ENCODE peak calls at places on chromosomes 3 and 15, in four cellular contexts. One of them, this sample, is unnamed.

GRCh38 chr15:44194397-44195150 is 497 bp downstream of the FRMD5 start:
- DNase-seq in Karpas-422: no peak
- DNase-seq in fibroblast of lung: peak; percentile 59
- DNase-seq in AG04450: peak; percentile 33
- DNase-seq in this sample: no peak

GRCh38 chr3:121574449-121574848 is 6.7 kb downstream of the ARGFX start:
- DNase-seq in Karpas-422: no peak
- DNase-seq in fibroblast of lung: no peak
- DNase-seq in AG04450: peak; percentile 2
- DNase-seq in this sample: no peak

GRCh38 chr3:85081191-85081895 is 122.6 kb downstream of the CADM2 start:
- DNase-seq in Karpas-422: no peak
- DNase-seq in fibroblast of lung: peak; percentile 80
- DNase-seq in AG04450: no peak
- DNase-seq in this sample: no peak

GRCh38 chr3:53821631-53822068 is 24.6 kb downstream of the CHDH start:
- DNase-seq in Karpas-422: no peak
- DNase-seq in fibroblast of lung: peak; percentile 21
- DNase-seq in AG04450: no peak
- DNase-seq in this sample: no peak

GRCh38 chr3:48222616-48223513 is at the start of gene CAMP:
- DNase-seq in Karpas-422: peak; percentile 92
- DNase-seq in fibroblast of lung: peak; percentile 36
- DNase-seq in AG04450: no peak
- DNase-seq in this sample: peak; percentile 92

GRCh38 chr3:18079739-18080138 is 337.3 kb upstream of the TBC1D5 start:
- DNase-seq in Karpas-422: no peak
- DNase-seq in fibroblast of lung: no peak
- DNase-seq in AG04450: no peak
- DNase-seq in this sample: no peak

GRCh38 chr3:141878812-141879211 is 2.4 kb downstream of the ATP1B3 start:
- DNase-seq in Karpas-422: no peak
- DNase-seq in fibroblast of lung: peak; percentile 53
- DNase-seq in AG04450: no peak
- DNase-seq in this sample: no peak

GRCh38 chr3:34408088-34408487 is 609.7 kb downstream of the PDCD6IP start:
- DNase-seq in Karpas-422: no peak
- DNase-seq in fibroblast of lung: no peak
- DNase-seq in AG04450: no peak
- DNase-seq in this sample: no peak

GRCh38 chr15:48603123-48603500 is 42.4 kb downstream of the FBN1 start:
- DNase-seq in Karpas-422: no peak
- DNase-seq in fibroblast of lung: no peak
- DNase-seq in AG04450: no peak
- DNase-seq in this sample: no peak

GRCh38 chr15:45522179-45522930 is at the start of gene SLC30A4:
- DNase-seq in Karpas-422: no peak
- DNase-seq in fibroblast of lung: peak; percentile 55
- DNase-seq in AG04450: no peak
- DNase-seq in this sample: peak; percentile 57

GRCh38 chr3:169764164-169764452 is 752 bp downstream of the TERC start:
- DNase-seq in Karpas-422: peak; percentile 88
- DNase-seq in fibroblast of lung: peak; percentile 68
- DNase-seq in AG04450: no peak
- DNase-seq in this sample: peak; percentile 35

GRCh38 chr3:54347933-54348332 is 225.6 kb downstream of the CACNA2D3 start:
- DNase-seq in Karpas-422: no peak
- DNase-seq in fibroblast of lung: no peak
- DNase-seq in AG04450: no peak
- DNase-seq in this sample: no peak

GRCh38 chr15:70956196-70956595 is 63.6 kb downstream of the LRRC49 start:
- DNase-seq in Karpas-422: no peak
- DNase-seq in fibroblast of lung: peak; percentile 45
- DNase-seq in AG04450: no peak
- DNase-seq in this sample: no peak

GRCh38 chr3:23985752-23986544 is 40.9 kb downstream of the NR1D2 start:
- DNase-seq in Karpas-422: no peak
- DNase-seq in fibroblast of lung: no peak
- DNase-seq in AG04450: no peak
- DNase-seq in this sample: no peak

GRCh38 chr3:101944308-101944707 is 95.0 kb downstream of the NFKBIZ start:
- DNase-seq in Karpas-422: no peak
- DNase-seq in fibroblast of lung: no peak
- DNase-seq in AG04450: no peak
- DNase-seq in this sample: no peak

GRCh38 chr3:101941253-101942039 is 92.1 kb downstream of the NFKBIZ start:
- DNase-seq in Karpas-422: no peak
- DNase-seq in fibroblast of lung: peak; percentile 90
- DNase-seq in AG04450: no peak
- DNase-seq in this sample: no peak

GRCh38 chr3:101942356-101942755 is 93.0 kb downstream of the NFKBIZ start:
- DNase-seq in Karpas-422: peak; percentile 57
- DNase-seq in fibroblast of lung: peak; percentile 26
- DNase-seq in AG04450: no peak
- DNase-seq in this sample: peak; percentile 43

GRCh38 chr3:101940521-101940992 is 91.2 kb downstream of the NFKBIZ start:
- DNase-seq in Karpas-422: no peak
- DNase-seq in fibroblast of lung: peak; percentile 96
- DNase-seq in AG04450: peak; percentile 91
- DNase-seq in this sample: no peak

GRCh38 chr3:101943028-101943427 is 93.7 kb downstream of the NFKBIZ start:
- DNase-seq in Karpas-422: no peak
- DNase-seq in fibroblast of lung: no peak
- DNase-seq in AG04450: no peak
- DNase-seq in this sample: peak; percentile 24
- H3K27ac ChIP-seq in Karpas-422: no peak overlapping the region
- H3K27ac ChIP-seq in fibroblast of lung: no peak overlapping the region
- H3K27ac ChIP-seq in AG04450: no peak overlapping the region
- H3K27ac ChIP-seq in this sample: no peak overlapping the region

GRCh38 chr15:90665288-90666134 is 51.6 kb upstream of the BLM start:
- DNase-seq in Karpas-422: peak; percentile 89
- DNase-seq in fibroblast of lung: peak; percentile 62
- DNase-seq in AG04450: no peak
- DNase-seq in this sample: peak; percentile 79
- H3K27ac ChIP-seq in Karpas-422: peak overlapping the region; percentile 76
- H3K27ac ChIP-seq in fibroblast of lung: peak overlapping the region; percentile 85
- H3K27ac ChIP-seq in AG04450: peak overlapping the region; percentile 57
- H3K27ac ChIP-seq in this sample: no peak overlapping the region

DNA sequence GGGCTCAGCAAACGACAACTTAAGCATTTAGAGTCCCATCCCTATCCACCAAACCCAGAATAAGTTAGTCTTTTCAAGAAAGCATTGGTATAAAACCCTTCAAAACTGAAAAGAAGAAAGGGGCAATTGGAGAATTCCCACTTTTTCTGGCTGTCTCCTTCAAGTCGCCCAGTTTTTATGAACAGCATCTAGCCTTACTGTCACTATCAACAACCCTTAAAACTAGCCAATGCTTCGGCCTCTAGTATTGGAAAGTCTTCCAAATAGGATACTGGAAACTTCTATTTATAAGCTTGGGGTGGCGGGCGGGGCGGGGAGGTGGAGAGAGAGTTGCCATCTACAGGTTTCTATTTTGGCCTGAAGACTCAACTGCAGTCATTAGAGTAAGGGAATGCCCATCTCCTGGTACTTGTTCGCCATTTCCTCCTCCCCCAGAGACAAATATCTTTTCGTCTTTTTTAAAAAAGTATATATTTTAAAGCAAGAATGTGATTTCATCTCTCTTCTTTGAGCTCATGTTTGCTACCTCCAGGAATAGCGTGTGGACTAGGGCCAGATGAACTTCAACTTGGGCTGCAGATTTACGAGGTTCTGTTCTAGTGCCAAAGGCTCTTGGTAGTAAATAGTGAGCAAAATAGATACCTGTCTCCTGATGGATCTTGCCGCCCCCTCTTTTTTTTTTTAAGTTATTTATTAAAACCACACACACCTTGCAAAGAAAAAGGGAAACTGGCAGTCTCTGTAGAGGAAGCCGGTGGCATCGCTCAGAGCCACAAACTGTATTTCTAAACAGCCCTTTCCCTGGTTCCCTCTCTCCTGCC is 2.7 kb downstream of the BCL6 start:
- DNase-seq in Karpas-422: peak; percentile 84
- DNase-seq in fibroblast of lung: peak; percentile 63
- DNase-seq in AG04450: no peak
- DNase-seq in this sample: peak; percentile 63
- H3K27ac ChIP-seq in Karpas-422: peak overlapping the region; percentile 98
- H3K27ac ChIP-seq in fibroblast of lung: peak overlapping the region; percentile 93
- H3K27ac ChIP-seq in AG04450: peak overlapping the region; percentile 47
- H3K27ac ChIP-seq in this sample: peak overlapping the region; percentile 90

DNA sequence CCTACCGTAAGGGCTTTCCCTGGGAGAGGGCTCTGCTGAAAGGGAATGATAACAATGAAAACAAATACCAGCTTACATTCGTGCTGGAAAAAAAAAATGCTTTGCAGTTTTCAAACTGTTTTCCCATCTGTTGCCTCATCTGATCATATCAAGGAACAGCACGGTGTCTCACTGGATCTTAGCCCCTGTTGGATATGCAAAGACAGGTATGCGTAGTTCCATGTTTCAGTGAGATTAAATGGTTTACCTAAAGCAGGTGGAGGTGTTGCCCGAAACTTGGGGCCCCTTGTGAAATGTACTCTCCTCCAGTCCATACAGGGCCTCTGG is 77.4 kb upstream of the VGLL4 start:
- DNase-seq in Karpas-422: no peak
- DNase-seq in fibroblast of lung: peak; percentile 8
- DNase-seq in AG04450: no peak
- DNase-seq in this sample: peak; percentile 5
- H3K27ac ChIP-seq in Karpas-422: peak overlapping the region; percentile 89
- H3K27ac ChIP-seq in fibroblast of lung: no peak overlapping the region
- H3K27ac ChIP-seq in AG04450: peak overlapping the region; percentile 34
- H3K27ac ChIP-seq in this sample: peak overlapping the region; percentile 90

DNA sequence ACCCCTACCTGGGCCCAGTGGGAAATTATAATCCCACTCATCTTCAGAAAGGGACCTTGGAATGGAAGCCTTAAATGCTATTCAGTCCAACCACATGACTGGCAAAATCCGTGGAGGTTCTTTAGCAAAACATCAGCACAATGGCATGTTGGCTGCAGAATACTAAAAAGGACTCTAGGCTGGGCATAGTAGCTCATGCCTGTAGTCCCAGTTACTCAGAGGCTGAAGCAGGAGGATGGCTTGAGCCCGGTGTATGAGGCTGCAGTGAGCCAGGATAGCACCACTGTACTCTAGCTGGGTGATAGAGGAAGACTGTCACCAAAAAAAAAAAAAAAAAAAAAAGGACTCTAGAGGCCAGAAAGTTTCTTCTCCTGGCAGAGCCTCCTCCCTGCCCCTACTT is 60.6 kb upstream of the RYK start:
- DNase-seq in Karpas-422: no peak
- DNase-seq in fibroblast of lung: peak; percentile 40
- DNase-seq in AG04450: no peak
- DNase-seq in this sample: no peak
- H3K27ac ChIP-seq in Karpas-422: no peak overlapping the region
- H3K27ac ChIP-seq in fibroblast of lung: no peak overlapping the region
- H3K27ac ChIP-seq in AG04450: peak overlapping the region; percentile 52
- H3K27ac ChIP-seq in this sample: no peak overlapping the region

DNA sequence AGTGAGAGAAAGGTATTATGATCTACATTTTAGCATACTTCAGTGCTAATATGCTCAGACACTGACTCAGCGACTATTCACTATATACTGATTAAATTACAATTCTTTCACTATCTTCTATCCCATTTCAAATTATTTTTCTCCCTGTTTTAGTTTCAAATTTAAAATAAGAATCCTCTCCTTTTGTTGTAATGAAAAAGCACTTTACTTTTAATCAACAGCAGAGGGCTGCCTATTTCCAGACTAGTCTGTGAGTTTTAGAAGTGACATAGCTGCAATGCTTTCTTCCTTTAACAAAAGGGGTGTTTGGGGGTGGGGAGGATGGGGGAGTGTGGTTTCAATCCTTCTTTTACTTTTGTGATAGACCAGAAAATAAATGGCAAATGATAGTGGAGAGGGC is 2.4 kb downstream of the NEDD4 start:
- DNase-seq in Karpas-422: no peak
- DNase-seq in fibroblast of lung: peak; percentile 23
- DNase-seq in AG04450: no peak
- DNase-seq in this sample: no peak
- H3K27ac ChIP-seq in Karpas-422: no peak overlapping the region
- H3K27ac ChIP-seq in fibroblast of lung: no peak overlapping the region
- H3K27ac ChIP-seq in AG04450: no peak overlapping the region
- H3K27ac ChIP-seq in this sample: no peak overlapping the region

GRCh38 chr3:109687626-109688025 is 350.3 kb upstream of the DPPA4 start:
- DNase-seq in Karpas-422: no peak
- DNase-seq in fibroblast of lung: no peak
- DNase-seq in AG04450: no peak
- DNase-seq in this sample: no peak
- H3K27ac ChIP-seq in Karpas-422: no peak overlapping the region
- H3K27ac ChIP-seq in fibroblast of lung: no peak overlapping the region
- H3K27ac ChIP-seq in AG04450: no peak overlapping the region
- H3K27ac ChIP-seq in this sample: no peak overlapping the region

GRCh38 chr3:111764645-111765091 is 94.4 kb upstream of the PHLDB2 start:
- DNase-seq in Karpas-422: no peak
- DNase-seq in fibroblast of lung: peak; percentile 52
- DNase-seq in AG04450: no peak
- DNase-seq in this sample: no peak
- H3K27ac ChIP-seq in Karpas-422: peak overlapping the region; percentile 91
- H3K27ac ChIP-seq in fibroblast of lung: no peak overlapping the region
- H3K27ac ChIP-seq in AG04450: no peak overlapping the region
- H3K27ac ChIP-seq in this sample: no peak overlapping the region

DNA sequence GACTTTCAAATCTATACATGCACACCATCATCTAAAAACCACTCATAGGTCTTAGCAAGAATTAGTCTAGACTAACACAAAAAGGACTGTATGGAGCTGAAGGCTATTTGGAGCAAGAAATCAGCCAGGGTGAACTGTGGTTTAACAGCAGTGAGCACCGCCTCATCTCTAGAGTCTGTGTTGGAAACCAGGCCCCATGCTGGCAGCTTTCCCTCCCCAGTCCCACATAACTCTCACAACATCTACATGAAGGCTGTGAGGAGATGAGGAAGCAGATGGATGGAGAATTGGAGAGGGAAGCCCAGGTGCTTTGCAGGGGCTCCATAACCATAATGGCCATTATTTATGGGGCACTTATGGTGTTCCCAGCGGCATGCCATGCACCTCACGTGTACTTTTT is 133.2 kb upstream of the TOPAZ1 start:
- DNase-seq in Karpas-422: no peak
- DNase-seq in fibroblast of lung: no peak
- DNase-seq in AG04450: no peak
- DNase-seq in this sample: no peak
- H3K27ac ChIP-seq in Karpas-422: no peak overlapping the region
- H3K27ac ChIP-seq in fibroblast of lung: no peak overlapping the region
- H3K27ac ChIP-seq in AG04450: no peak overlapping the region
- H3K27ac ChIP-seq in this sample: no peak overlapping the region